ENCODE peak calls at places on chromosomes 2 and 18, in nine cellular contexts. H is HepG2, B is HCT116, G is stomach, W is K562, D is transverse colon, P is breast epithelium, N is sigmoid colon, Y is suprapubic skin. M is an unnamed sample.

GRCh38 chr2:144947709-144948037 is 427.8 kb upstream of the ZEB2 start:
- DNase-seq in N (no peak), G (no peak), W (no peak), H (no peak), D (no peak), P (no peak), B (no peak), Y (no peak), M (no peak)

GRCh38 chr2:202171246-202171833 is 67.1 kb downstream of the SUMO1 start:
- DNase-seq in G (no peak), B (no peak), N (no peak), H (no peak), D (no peak), P (no peak), W (no peak), Y (no peak), M (no peak)

GRCh38 chr18:21064347-21064746 is 47.3 kb downstream of the ROCK1 start:
- DNase-seq in N (no peak), Y (no peak), H (no peak), G (no peak), W (no peak), P (no peak), D (no peak), B (no peak), M (no peak)

GRCh38 chr2:71788601-71789240 is 335.4 kb downstream of the DYSF start:
- DNase-seq in Y (peak), W (no peak), G (no peak), P (peak), B (no peak), H (no peak), D (no peak), N (peak), M (no peak)

GRCh38 chr2:181240844-181241243 is 216.3 kb upstream of the ITGA4 start:
- DNase-seq in P (no peak), W (no peak), N (no peak), G (no peak), D (no peak), Y (no peak), H (no peak), B (no peak), M (no peak)

GRCh38 chr18:63831080-63831788 is 56.0 kb downstream of the SERPINB7 start:
- DNase-seq in W (no peak), B (no peak), H (no peak), Y (no peak), G (no peak), D (no peak), P (no peak), N (no peak), M (no peak)

GRCh38 chr2:185456517-185456916 is 282.1 kb upstream of the FSIP2 start:
- DNase-seq in P (no peak), H (no peak), G (no peak), D (no peak), Y (no peak), W (no peak), N (no peak), B (no peak), M (no peak)

GRCh38 chr18:47949197-47949596 is 18.7 kb upstream of the SMAD2 start:
- DNase-seq in D (no peak), H (no peak), B (no peak), P (no peak), G (no peak), W (no peak), N (no peak), Y (no peak), M (no peak)

GRCh38 chr2:231923951-231924888 is 2.0 kb downstream of the NPPC start:
- DNase-seq in Y (no peak), D (no peak), W (no peak), B (no peak), G (no peak), N (peak), P (no peak), H (no peak), M (no peak)

GRCh38 chr2:231925303-231926179 is 655 bp downstream of the NPPC start:
- DNase-seq in W (peak), N (peak), D (peak), B (peak), P (peak), G (peak), H (peak), Y (peak), M (no peak)

GRCh38 chr2:231926180-231926741 is at the start of gene NPPC:
- DNase-seq in W (peak), H (peak), D (no peak), P (no peak), Y (peak), B (no peak), N (peak), G (peak), M (no peak)

GRCh38 chr2:231922945-231923344 is 3.3 kb downstream of the NPPC start:
- DNase-seq in B (no peak), G (no peak), H (no peak), N (no peak), Y (no peak), P (no peak), W (no peak), D (no peak), M (no peak)

DNA sequence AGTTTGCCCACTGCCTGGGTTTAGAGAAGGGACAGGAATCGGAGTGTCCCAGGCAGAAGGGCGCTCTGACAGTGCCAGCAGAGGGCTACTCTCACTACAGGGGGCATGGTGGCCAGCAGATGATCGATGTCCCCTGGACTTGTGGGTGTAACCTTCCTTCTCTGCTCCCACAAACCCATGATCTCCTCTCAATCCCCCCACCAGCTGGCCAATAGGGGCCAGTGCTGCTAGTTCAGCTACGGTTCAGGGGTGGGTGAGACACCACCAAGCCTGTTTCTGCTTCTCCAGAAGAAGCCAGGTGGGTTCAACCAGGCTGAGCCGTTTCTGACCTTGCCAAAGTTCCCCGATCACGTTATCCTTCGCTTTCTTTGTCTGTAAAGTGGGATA is 1.3 kb downstream of the NPPC start:
- DNase-seq in Y (no peak), G (no peak), B (no peak), W (no peak), D (no peak), H (no peak), N (no peak), P (no peak), M (no peak)
- H3K4me3 ChIP-seq in Y (peak), G (peak), B (peak), W (no peak), D (no peak), H (peak), N (no peak), P (peak), M (peak)

GRCh38 chr2:62506421-62506750 is 391 bp upstream of the TMEM17 start:
- DNase-seq in B (no peak), G (no peak), P (no peak), H (no peak), D (no peak), Y (no peak), W (no peak), N (no peak), M (no peak)
- TF ChIP-seq POLR2A in B (peak), G (no peak), P (no peak), H (no peak), D (no peak), Y (no peak), W (no peak), N (no peak), M (no peak)

DNA sequence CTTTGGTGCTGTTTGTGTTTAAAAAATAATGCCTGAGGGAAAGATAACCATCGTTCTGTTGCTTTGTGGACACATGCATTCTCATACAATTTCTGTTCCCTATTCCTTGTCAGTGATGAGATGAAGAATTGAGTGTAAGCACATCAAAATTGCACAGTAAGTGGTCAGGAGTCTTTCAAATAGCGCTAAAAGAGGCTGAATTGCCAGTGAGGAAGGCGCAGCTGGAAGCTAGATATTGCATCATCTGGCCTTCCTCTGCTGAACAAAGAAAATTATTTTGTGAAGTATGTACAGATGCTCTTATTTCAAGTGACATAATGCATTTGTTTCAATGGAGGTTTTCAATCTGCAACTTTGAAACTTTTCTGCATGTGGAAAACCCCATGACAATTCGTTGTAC is 80.5 kb downstream of the CD28 start:
- DNase-seq in H (peak), W (no peak), G (no peak), D (no peak), P (peak), B (no peak), N (peak), Y (no peak), M (no peak)
- TF ChIP-seq POLR2AphosphoS5 in H (no peak), W (no peak), G (peak), D (no peak), P (peak), B (no peak), N (peak), Y (no peak), M (peak)

GRCh38 chr2:240519396-240520142 is 38.2 kb downstream of the ANKMY1 start:
- DNase-seq in D (no peak), G (no peak), B (no peak), N (no peak), W (no peak), Y (peak), H (no peak), P (no peak), M (peak)

GRCh38 chr2:240518981-240519380 is 38.8 kb downstream of the ANKMY1 start:
- DNase-seq in W (no peak), H (no peak), B (no peak), N (no peak), D (no peak), P (no peak), G (no peak), Y (peak), M (no peak)

GRCh38 chr2:240522406-240522805 is 35.4 kb downstream of the ANKMY1 start:
- DNase-seq in G (no peak), Y (no peak), H (no peak), N (no peak), D (no peak), B (no peak), P (no peak), W (no peak), M (peak)

GRCh38 chr2:240520974-240521350 is 36.8 kb downstream of the ANKMY1 start:
- DNase-seq in H (no peak), N (no peak), P (no peak), G (no peak), B (no peak), Y (peak), W (no peak), D (no peak), M (peak)

GRCh38 chr2:240520143-240520973 is 37.4 kb downstream of the ANKMY1 start:
- DNase-seq in W (no peak), N (no peak), B (no peak), G (no peak), Y (peak), P (no peak), D (no peak), H (no peak), M (peak)
- H3K4me3 ChIP-seq in W (no peak), N (no peak), B (no peak), G (peak), Y (peak), P (peak), D (no peak), H (no peak), M (peak)

GRCh38 chr2:229270551-229271410 is at the start of gene PID1:
- DNase-seq in B (no peak), Y (no peak), P (no peak), G (no peak), W (no peak), D (peak), N (peak), H (no peak), M (no peak)
- TF ChIP-seq POLR2A in B (no peak), Y (peak), P (no peak), G (no peak), W (no peak), D (peak), N (peak), H (no peak), M (no peak)